ENCODE peak calls at places on chromosome 12, in nine cellular contexts. A is CD4-positive, CD25-positive, alpha-beta regulatory T cell; U is adrenal gland; C is sigmoid colon; Y is cardiac muscle cell; J is iPS DF 6.9; I is SJCRH30; V is transverse colon; L is heart left ventricle. Q is an unnamed sample. For H3K4me1, the result is how much of the 10 kb centered on the place peaks cover.

GRCh38 chr12:25257590-25258324 is 7.0 kb upstream of the KRAS start:
- DNase-seq in L (no peak), U (peak), C (no peak), J (no peak), A (no peak), Y (no peak), V (no peak), I (no peak), Q (no peak)

GRCh38 chr12:111010061-111010460 is 89.7 kb upstream of the MYL2 start:
- DNase-seq in J (no peak), A (no peak), U (no peak), Y (peak), I (no peak), C (no peak), L (no peak), V (no peak), Q (no peak)

GRCh38 chr12:79936670-79937069 is 1.8 kb upstream of the PPP1R12A start:
- DNase-seq in A (no peak), V (no peak), L (no peak), U (no peak), J (no peak), I (no peak), C (no peak), Y (no peak), Q (no peak)

GRCh38 chr12:56084958-56085543 is 5.1 kb downstream of the ERBB3 start:
- DNase-seq in U (peak), V (peak), C (no peak), Y (peak), J (no peak), A (no peak), I (peak), L (no peak), Q (peak)

GRCh38 chr12:67578976-67579661 is 69.4 kb upstream of the DYRK2 start:
- DNase-seq in V (no peak), U (no peak), J (no peak), A (no peak), I (no peak), L (no peak), Y (peak), C (no peak), Q (no peak)

GRCh38 chr12:2047752-2048151 is 5.0 kb upstream of the CACNA1C start:
- DNase-seq in A (no peak), Y (no peak), U (no peak), L (no peak), I (no peak), V (no peak), C (no peak), J (no peak), Q (no peak)

GRCh38 chr12:124259168-124260066 is 35.5 kb upstream of the RFLNA start:
- DNase-seq in L (no peak), Y (peak), C (no peak), J (no peak), I (peak), A (no peak), U (peak), V (no peak), Q (peak)

GRCh38 chr12:25155031-25155576 is 39.9 kb downstream of the DNAI7 start:
- DNase-seq in C (no peak), A (no peak), U (no peak), J (no peak), L (no peak), Y (peak), I (no peak), V (no peak), Q (no peak)

GRCh38 chr12:41919526-41920305 is 225.0 kb downstream of the GXYLT1 start:
- DNase-seq in V (no peak), A (no peak), L (no peak), I (no peak), U (no peak), J (no peak), Y (no peak), C (no peak), Q (no peak)

GRCh38 chr12:98973395-98973794 is 328.3 kb downstream of the APAF1 start:
- DNase-seq in Y (peak), C (no peak), A (no peak), L (no peak), I (no peak), V (no peak), J (no peak), U (peak), Q (no peak)

GRCh38 chr12:127063339-127064090 is 1203.5 kb upstream of the TMEM132C start:
- DNase-seq in V (no peak), L (no peak), A (no peak), J (no peak), C (no peak), Y (no peak), I (no peak), U (no peak), Q (no peak)

GRCh38 chr12:26614217-26614616 is 218.8 kb downstream of the ITPR2 start:
- DNase-seq in L (no peak), C (no peak), I (peak), V (peak), A (no peak), J (peak), Y (peak), U (no peak), Q (peak)

GRCh38 chr12:47616440-47616839 is 89.4 kb downstream of the RPAP3 start:
- DNase-seq in C (no peak), A (no peak), L (no peak), J (no peak), I (no peak), U (no peak), Y (peak), V (no peak), Q (no peak)

DNA sequence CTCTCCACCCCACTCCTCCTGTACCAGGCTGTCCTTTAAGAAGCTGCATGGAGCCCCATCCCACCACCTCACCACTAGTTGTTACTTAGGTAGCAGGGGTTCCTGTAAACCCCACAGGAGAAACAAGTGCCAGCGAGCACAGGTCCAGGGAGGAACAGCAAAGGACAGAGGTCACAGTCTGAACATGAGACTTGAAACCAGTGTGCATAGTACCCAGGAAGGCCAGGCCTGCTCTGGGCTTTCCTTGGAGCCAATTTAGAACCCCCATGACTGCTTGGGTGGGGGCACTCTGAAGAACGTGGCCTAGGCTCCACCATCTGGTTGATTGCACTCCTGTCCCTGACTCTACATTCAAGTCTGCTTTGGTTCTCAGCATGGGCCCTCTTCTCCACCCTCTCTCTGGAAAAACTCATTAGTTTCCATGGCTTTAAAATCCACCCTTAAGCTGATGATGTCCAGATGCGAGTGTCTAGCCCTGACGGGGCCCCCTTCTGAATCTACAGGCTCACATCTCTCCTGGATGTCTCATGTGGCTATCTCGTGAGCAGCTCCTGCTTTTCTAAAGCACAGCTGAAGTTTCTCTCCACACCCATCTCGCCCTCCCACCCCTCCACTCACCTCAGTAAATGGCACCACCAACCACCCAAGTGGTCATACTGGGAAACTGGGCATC is 8.5 kb downstream of the KRT3 start:
- DNase-seq in Y (no peak), V (no peak), U (no peak), J (no peak), L (no peak), A (no peak), C (no peak), I (no peak), Q (no peak)
- H3K4me1 ChIP-seq in Y (under half), V (under half), U (under half), J (under half), L (under half), A (under half), C (under half), I (under half), Q (under half)

DNA sequence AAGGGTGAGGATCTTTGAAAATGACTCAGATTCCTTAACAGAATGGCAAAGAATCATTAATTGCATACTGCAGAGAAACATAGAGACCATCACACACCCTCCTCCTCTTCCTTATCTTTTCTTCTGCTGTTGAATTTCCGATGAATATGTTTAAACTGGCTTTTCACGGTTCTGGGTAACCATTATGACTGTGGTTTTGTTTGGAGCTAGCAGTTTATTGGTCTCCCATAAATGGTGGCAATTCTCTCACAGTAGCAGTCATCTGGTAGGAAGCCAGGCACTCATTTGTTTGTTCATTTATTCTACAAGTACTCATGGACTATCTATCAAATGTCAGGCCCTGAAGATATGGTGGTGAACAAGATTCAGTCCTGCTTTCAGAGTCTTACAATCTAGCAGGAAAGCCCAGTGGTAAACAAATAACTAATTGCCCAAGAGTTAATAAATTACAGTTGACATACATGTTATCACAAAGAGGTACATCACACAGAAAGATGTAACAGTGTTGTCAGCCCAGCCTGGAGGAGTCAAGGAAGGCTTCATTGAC is 70.1 kb downstream of the LLPH start:
- DNase-seq in U (no peak), A (no peak), V (no peak), I (no peak), L (no peak), J (no peak), Y (no peak), C (no peak), Q (no peak)
- H3K4me1 ChIP-seq in U (under half), A (under half), V (under half), I (under half), L (under half), J (under half), Y (under half), C (under half), Q (under half)

DNA sequence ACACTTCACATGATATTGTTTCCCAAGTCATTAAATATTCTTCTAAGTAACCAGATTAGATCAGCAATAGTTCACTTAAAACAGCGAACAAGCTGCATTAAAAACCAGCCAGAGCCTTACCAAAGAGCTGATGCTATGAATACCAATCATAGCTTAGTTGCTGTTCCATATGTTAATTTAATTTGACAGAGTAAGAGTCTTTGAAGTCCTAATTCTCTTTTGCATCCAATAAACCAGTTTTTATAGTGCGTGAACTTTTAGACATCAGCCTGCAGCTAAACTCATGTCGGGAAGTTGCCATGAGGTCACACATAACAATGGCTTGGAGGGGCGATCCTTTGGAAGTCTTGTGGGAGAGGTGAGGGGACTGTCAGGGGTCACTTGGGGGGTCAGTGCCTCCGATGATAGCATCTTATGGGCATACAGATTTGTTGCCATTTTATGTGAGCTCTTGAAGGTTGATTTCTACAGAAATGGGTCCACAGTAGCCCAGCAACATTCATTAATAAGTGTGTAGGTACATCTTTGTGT is 81.7 kb downstream of the HMGA2 start:
- DNase-seq in C (no peak), J (no peak), L (no peak), Y (no peak), U (no peak), A (no peak), I (no peak), V (no peak), Q (no peak)
- H3K4me1 ChIP-seq in C (under half), J (under half), L (under half), Y (under half), U (under half), A (under half), I (half or more), V (under half), Q (under half)

GRCh38 chr12:68614772-68615171 is 4.1 kb downstream of the RAP1B start:
- DNase-seq in J (no peak), C (no peak), V (no peak), I (no peak), A (no peak), Y (no peak), U (no peak), L (no peak), Q (no peak)
- H3K4me1 ChIP-seq in J (under half), C (half or more), V (half or more), I (under half), A (half or more), Y (under half), U (half or more), L (under half), Q (under half)

GRCh38 chr12:21647179-21647578 is 10.5 kb downstream of the LDHB start:
- DNase-seq in J (no peak), V (no peak), I (no peak), Y (no peak), U (no peak), L (no peak), C (no peak), A (no peak), Q (no peak)

GRCh38 chr12:21648378-21648777 is 9.3 kb downstream of the LDHB start:
- DNase-seq in C (no peak), U (no peak), Y (no peak), A (no peak), L (no peak), V (no peak), I (no peak), J (no peak), Q (no peak)

GRCh38 chr12:21642707-21643389 is 14.8 kb downstream of the LDHB start:
- DNase-seq in V (no peak), C (no peak), U (no peak), A (no peak), J (no peak), L (no peak), I (no peak), Y (peak), Q (no peak)

GRCh38 chr12:21643758-21644157 is 13.9 kb downstream of the LDHB start:
- DNase-seq in U (no peak), L (no peak), V (no peak), I (no peak), A (no peak), Y (no peak), C (no peak), J (no peak), Q (no peak)

DNA sequence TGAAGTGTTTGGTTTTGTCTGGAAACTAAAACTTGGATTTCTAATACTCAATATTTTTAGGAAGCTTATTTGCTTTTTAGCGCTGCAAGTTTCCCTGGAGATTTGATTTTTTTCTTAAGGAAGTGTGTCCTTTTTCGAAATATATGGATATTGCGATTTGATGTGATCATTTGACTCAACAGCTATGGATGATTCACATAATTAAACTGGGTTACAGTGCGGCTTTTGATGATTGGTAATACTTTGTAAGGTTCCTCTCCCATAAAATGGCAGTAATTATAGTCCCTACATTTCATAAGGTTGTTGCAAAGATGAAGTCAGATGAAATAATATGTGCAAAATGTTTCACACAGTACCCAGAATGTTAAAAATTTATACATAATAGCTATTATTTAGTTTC is 13.1 kb downstream of the LDHB start:
- DNase-seq in L (no peak), Y (no peak), J (no peak), U (no peak), I (no peak), V (no peak), C (no peak), A (no peak), Q (no peak)
- H3K4me1 ChIP-seq in L (under half), Y (under half), J (under half), U (under half), I (under half), V (under half), C (under half), A (half or more), Q (under half)

GRCh38 chr12:6369916-6370575 is 5.3 kb downstream of the SCNN1A start:
- DNase-seq in L (peak), Y (no peak), C (no peak), J (no peak), V (no peak), U (peak), I (no peak), A (no peak), Q (no peak)

GRCh38 chr12:6370576-6370935 is 4.8 kb downstream of the SCNN1A start:
- DNase-seq in C (peak), U (no peak), L (peak), A (no peak), V (no peak), I (no peak), J (no peak), Y (no peak), Q (no peak)

GRCh38 chr12:6368906-6369525 is 6.3 kb downstream of the SCNN1A start:
- DNase-seq in C (no peak), U (no peak), Y (no peak), V (no peak), L (peak), I (no peak), J (no peak), A (no peak), Q (no peak)

GRCh38 chr12:6367969-6368892 is 7.1 kb downstream of the SCNN1A start:
- DNase-seq in U (no peak), L (peak), V (no peak), A (no peak), Y (no peak), J (no peak), C (no peak), I (no peak), Q (no peak)

GRCh38 chr12:6367065-6367968 is 8.0 kb downstream of the SCNN1A start:
- DNase-seq in I (no peak), U (no peak), V (no peak), C (no peak), L (peak), J (no peak), Y (peak), A (no peak), Q (peak)
- H3K4me1 ChIP-seq in I (under half), U (under half), V (half or more), C (under half), L (under half), J (under half), Y (under half), A (under half), Q (under half)

GRCh38 chr12:57716305-57716704 is 22.2 kb downstream of the AGAP2 start:
- DNase-seq in Y (no peak), I (peak), A (no peak), U (no peak), V (no peak), C (no peak), L (no peak), J (no peak), Q (no peak)

GRCh38 chr12:57717131-57717530 is 21.4 kb downstream of the AGAP2 start:
- DNase-seq in C (no peak), A (no peak), J (no peak), U (no peak), I (peak), L (no peak), V (no peak), Y (no peak), Q (no peak)

GRCh38 chr12:57717846-57718640 is 20.5 kb downstream of the AGAP2 start:
- DNase-seq in I (peak), V (no peak), U (no peak), C (no peak), Y (no peak), J (no peak), L (no peak), A (no peak), Q (no peak)

GRCh38 chr12:57713209-57713608 is 19.3 kb downstream of the OS9 start:
- DNase-seq in A (no peak), C (no peak), V (no peak), Y (no peak), U (no peak), I (peak), L (no peak), J (no peak), Q (no peak)

GRCh38 chr12:57715786-57716185 is 21.9 kb downstream of the OS9 start:
- DNase-seq in Y (no peak), L (no peak), I (peak), U (no peak), A (no peak), V (no peak), C (no peak), J (no peak), Q (no peak)
- H3K4me1 ChIP-seq in Y (under half), L (under half), I (under half), U (under half), A (under half), V (under half), C (under half), J (under half), Q (under half)